ENCODE peak calls at places on chromosomes 7 and 10, in four cellular contexts. One of them, this sample, is unnamed.

GRCh38 chr7:45003789-45004188 is 3.8 kb downstream of the CCM2 start:
- DNase-seq in HCT116: no peak
- DNase-seq in heart left ventricle: no peak
- DNase-seq in transverse colon: no peak
- DNase-seq in this sample: no peak

GRCh38 chr7:31699050-31699449 is 12.0 kb downstream of the PPP1R17 start:
- DNase-seq in HCT116: no peak
- DNase-seq in heart left ventricle: no peak
- DNase-seq in transverse colon: no peak
- DNase-seq in this sample: no peak

GRCh38 chr10:132608511-132609195 is 71.1 kb downstream of the INPP5A start:
- DNase-seq in HCT116: no peak
- DNase-seq in heart left ventricle: no peak
- DNase-seq in transverse colon: no peak
- DNase-seq in this sample: peak; percentile 36

GRCh38 chr7:88835147-88835728 is 39.7 kb upstream of the TEX47 start:
- DNase-seq in HCT116: peak; percentile 24
- DNase-seq in heart left ventricle: no peak
- DNase-seq in transverse colon: no peak
- DNase-seq in this sample: no peak

GRCh38 chr7:107355616-107356015 is 114.2 kb upstream of the GPR22 start:
- DNase-seq in HCT116: no peak
- DNase-seq in heart left ventricle: no peak
- DNase-seq in transverse colon: no peak
- DNase-seq in this sample: no peak

GRCh38 chr10:52883996-52884871 is 111.7 kb upstream of the MBL2 start:
- DNase-seq in HCT116: peak; percentile 23
- DNase-seq in heart left ventricle: no peak
- DNase-seq in transverse colon: no peak
- DNase-seq in this sample: no peak

GRCh38 chr7:12064716-12065115 is 146.4 kb upstream of the TMEM106B start:
- DNase-seq in HCT116: no peak
- DNase-seq in heart left ventricle: no peak
- DNase-seq in transverse colon: no peak
- DNase-seq in this sample: no peak

GRCh38 chr10:15879663-15880062 is 19.4 kb upstream of the MINDY3 start:
- DNase-seq in HCT116: no peak
- DNase-seq in heart left ventricle: no peak
- DNase-seq in transverse colon: no peak
- DNase-seq in this sample: no peak

GRCh38 chr10:32889631-32890212 is 68.3 kb downstream of the ITGB1 start:
- DNase-seq in HCT116: no peak
- DNase-seq in heart left ventricle: no peak
- DNase-seq in transverse colon: no peak
- DNase-seq in this sample: no peak

GRCh38 chr7:34575006-34575405 is 83.0 kb upstream of the NPSR1 start:
- DNase-seq in HCT116: no peak
- DNase-seq in heart left ventricle: no peak
- DNase-seq in transverse colon: no peak
- DNase-seq in this sample: no peak

GRCh38 chr7:78620931-78621330 is 822.4 kb downstream of the PHTF2 start:
- DNase-seq in HCT116: no peak
- DNase-seq in heart left ventricle: no peak
- DNase-seq in transverse colon: no peak
- DNase-seq in this sample: no peak

GRCh38 chr7:37893359-37893758 is 23.3 kb downstream of the SFRP4 start:
- DNase-seq in HCT116: no peak
- DNase-seq in heart left ventricle: no peak
- DNase-seq in transverse colon: no peak
- DNase-seq in this sample: no peak

GRCh38 chr10:63346015-63346441 is 119.7 kb downstream of the JMJD1C start:
- DNase-seq in HCT116: no peak
- DNase-seq in heart left ventricle: no peak
- DNase-seq in transverse colon: no peak
- DNase-seq in this sample: no peak

GRCh38 chr7:101486056-101486763 is 123.5 kb downstream of the COL26A1 start:
- DNase-seq in HCT116: no peak
- DNase-seq in heart left ventricle: no peak
- DNase-seq in transverse colon: no peak
- DNase-seq in this sample: no peak

GRCh38 chr7:101575731-101576130 is 53.4 kb downstream of the MYL10 start:
- DNase-seq in HCT116: no peak
- DNase-seq in heart left ventricle: no peak
- DNase-seq in transverse colon: no peak
- DNase-seq in this sample: no peak

GRCh38 chr7:149866817-149867447 is 6.8 kb upstream of the ATP6V0E2 start:
- DNase-seq in HCT116: no peak
- DNase-seq in heart left ventricle: no peak
- DNase-seq in transverse colon: no peak
- DNase-seq in this sample: no peak

GRCh38 chr10:13892871-13893270 is 306.1 kb downstream of the PRPF18 start:
- DNase-seq in HCT116: no peak
- DNase-seq in heart left ventricle: no peak
- DNase-seq in transverse colon: no peak
- DNase-seq in this sample: no peak

GRCh38 chr7:128827248-128827958 is 2.8 kb upstream of the FLNC start:
- DNase-seq in HCT116: peak; percentile 53
- DNase-seq in heart left ventricle: peak; percentile 86
- DNase-seq in transverse colon: no peak
- DNase-seq in this sample: peak; percentile 20

GRCh38 chr10:100744980-100745881 is at the start of gene PAX2:
- DNase-seq in HCT116: peak; percentile 42
- DNase-seq in heart left ventricle: no peak
- DNase-seq in transverse colon: no peak
- DNase-seq in this sample: no peak

GRCh38 chr10:75868601-75869000 is 437.2 kb downstream of the LRMDA start:
- DNase-seq in HCT116: no peak
- DNase-seq in heart left ventricle: no peak
- DNase-seq in transverse colon: no peak
- DNase-seq in this sample: no peak

GRCh38 chr10:110399163-110400094 is 94.7 kb upstream of the SMNDC1 start:
- DNase-seq in HCT116: peak; percentile 95
- DNase-seq in heart left ventricle: no peak
- DNase-seq in transverse colon: no peak
- DNase-seq in this sample: no peak

GRCh38 chr7:155422599-155423336 is 35.2 kb upstream of the EN2 start:
- DNase-seq in HCT116: no peak
- DNase-seq in heart left ventricle: no peak
- DNase-seq in transverse colon: no peak
- DNase-seq in this sample: no peak

GRCh38 chr7:108147031-108147563 is 16.9 kb upstream of the LAMB4 start:
- DNase-seq in HCT116: no peak
- DNase-seq in heart left ventricle: peak; percentile 33
- DNase-seq in transverse colon: no peak
- DNase-seq in this sample: peak; percentile 41

GRCh38 chr10:11238893-11239292 is 221.2 kb downstream of the CELF2 start:
- DNase-seq in HCT116: no peak
- DNase-seq in heart left ventricle: no peak
- DNase-seq in transverse colon: no peak
- DNase-seq in this sample: no peak

GRCh38 chr10:70283445-70284399 is at the start of gene NPFFR1:
- DNase-seq in HCT116: no peak
- DNase-seq in heart left ventricle: no peak
- DNase-seq in transverse colon: no peak
- DNase-seq in this sample: peak; percentile 31

GRCh38 chr10:44993922-44994751 is 6.6 kb upstream of the ZNF22 start:
- DNase-seq in HCT116: no peak
- DNase-seq in heart left ventricle: peak; percentile 22
- DNase-seq in transverse colon: no peak
- DNase-seq in this sample: no peak

GRCh38 chr10:132482090-132482489 is 55.5 kb upstream of the INPP5A start:
- DNase-seq in HCT116: no peak
- DNase-seq in heart left ventricle: peak; percentile 11
- DNase-seq in transverse colon: no peak
- DNase-seq in this sample: peak; percentile 42

GRCh38 chr10:118495499-118495898 is 99.9 kb downstream of the PRLHR start:
- DNase-seq in HCT116: no peak
- DNase-seq in heart left ventricle: no peak
- DNase-seq in transverse colon: no peak
- DNase-seq in this sample: no peak

GRCh38 chr10:70722820-70723424 is 50.6 kb downstream of the ADAMTS14 start:
- DNase-seq in HCT116: peak; percentile 66
- DNase-seq in heart left ventricle: no peak
- DNase-seq in transverse colon: no peak
- DNase-seq in this sample: no peak

GRCh38 chr7:39332142-39332541 is 234.1 kb upstream of the YAE1 start:
- DNase-seq in HCT116: no peak
- DNase-seq in heart left ventricle: no peak
- DNase-seq in transverse colon: no peak
- DNase-seq in this sample: no peak

GRCh38 chr7:66537380-66537779 is 91.3 kb upstream of the KCTD7 start:
- DNase-seq in HCT116: no peak
- DNase-seq in heart left ventricle: no peak
- DNase-seq in transverse colon: no peak
- DNase-seq in this sample: no peak

GRCh38 chr7:44145419-44145968 is 4.4 kb upstream of the MYL7 start:
- DNase-seq in HCT116: no peak
- DNase-seq in heart left ventricle: no peak
- DNase-seq in transverse colon: no peak
- DNase-seq in this sample: peak; percentile 54

GRCh38 chr10:34670101-34670500 is 145.0 kb downstream of the PARD3 start:
- DNase-seq in HCT116: no peak
- DNase-seq in heart left ventricle: no peak
- DNase-seq in transverse colon: no peak
- DNase-seq in this sample: no peak

DNA sequence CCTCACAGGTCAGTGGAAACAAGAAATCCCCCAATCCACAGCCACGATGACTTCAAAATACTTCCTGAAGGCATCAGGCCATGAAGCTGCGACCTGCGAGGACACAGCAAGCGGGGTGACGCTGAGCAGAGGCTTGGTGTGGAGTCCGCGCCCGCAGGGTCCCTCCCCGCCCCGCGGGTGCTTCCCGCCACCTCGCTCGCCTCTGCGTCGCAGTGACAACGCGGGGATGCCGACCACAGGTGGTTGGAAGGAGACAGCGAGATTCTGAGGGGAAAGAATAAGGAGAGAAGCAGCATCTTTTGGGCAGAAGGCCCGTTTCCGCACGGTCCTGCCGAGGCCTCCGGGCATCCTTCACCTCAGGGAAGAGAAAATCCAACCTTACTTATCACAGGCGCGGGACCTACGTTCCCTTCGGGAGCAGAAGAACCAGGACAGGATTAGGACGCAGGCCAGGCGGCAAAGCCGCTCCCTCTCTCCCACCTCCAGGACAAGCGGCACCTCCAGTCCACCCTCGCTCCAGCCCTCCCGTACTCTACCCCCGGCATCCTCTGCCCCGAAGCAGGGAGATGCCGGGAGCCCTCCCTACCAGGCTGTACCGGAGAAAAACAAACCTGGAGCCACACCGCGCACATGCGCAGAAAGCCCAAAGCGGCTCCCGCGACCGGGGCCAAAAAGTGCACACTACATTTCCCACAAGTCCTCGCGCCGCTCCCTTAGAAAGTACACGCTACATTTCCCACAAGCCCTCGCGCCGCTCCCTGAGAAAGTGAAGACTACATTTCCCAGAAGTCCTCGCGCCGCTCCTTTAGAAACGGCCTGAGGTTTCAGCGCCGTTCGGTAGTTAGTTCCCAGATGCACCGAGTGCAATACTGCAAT is 85.9 kb downstream of the ZNF33B start:
- DNase-seq in HCT116: peak; percentile 95
- DNase-seq in heart left ventricle: peak; percentile 98
- DNase-seq in transverse colon: peak; percentile 97
- DNase-seq in this sample: peak; percentile 97
- TF ChIP-seq POLR2A in HCT116: peak; percentile 35
- TF ChIP-seq POLR2A in heart left ventricle: peak; percentile 82
- TF ChIP-seq POLR2A in transverse colon: peak; percentile 29
- TF ChIP-seq POLR2A in this sample: peak; percentile 51

GRCh38 chr10:49113741-49114141 is 1.6 kb downstream of the VSTM4 start:
- DNase-seq in HCT116: no peak
- DNase-seq in heart left ventricle: no peak
- DNase-seq in transverse colon: no peak
- DNase-seq in this sample: no peak

GRCh38 chr10:49116509-49117365 is 1.4 kb upstream of the VSTM4 start:
- DNase-seq in HCT116: no peak
- DNase-seq in heart left ventricle: no peak
- DNase-seq in transverse colon: no peak
- DNase-seq in this sample: no peak

GRCh38 chr10:49115796-49116508 is 630 bp upstream of the VSTM4 start:
- DNase-seq in HCT116: no peak
- DNase-seq in heart left ventricle: no peak
- DNase-seq in transverse colon: no peak
- DNase-seq in this sample: peak; percentile 51

GRCh38 chr10:49114718-49115014 is 656 bp downstream of the VSTM4 start:
- DNase-seq in HCT116: no peak
- DNase-seq in heart left ventricle: no peak
- DNase-seq in transverse colon: no peak
- DNase-seq in this sample: no peak

GRCh38 chr10:49115015-49115795 is at the start of gene VSTM4:
- DNase-seq in HCT116: no peak
- DNase-seq in heart left ventricle: peak; percentile 71
- DNase-seq in transverse colon: no peak
- DNase-seq in this sample: peak; percentile 60
- TF ChIP-seq POLR2A in HCT116: no peak
- TF ChIP-seq POLR2A in heart left ventricle: peak; percentile 9
- TF ChIP-seq POLR2A in transverse colon: no peak
- TF ChIP-seq POLR2A in this sample: no peak

GRCh38 chr10:43028143-43028542 is 48.7 kb upstream of the RET start:
- DNase-seq in HCT116: no peak
- DNase-seq in heart left ventricle: no peak
- DNase-seq in transverse colon: no peak
- DNase-seq in this sample: no peak
- TF ChIP-seq POLR2A in HCT116: no peak
- TF ChIP-seq POLR2A in heart left ventricle: no peak
- TF ChIP-seq POLR2A in transverse colon: no peak
- TF ChIP-seq POLR2A in this sample: no peak

GRCh38 chr7:7895004-7895650 is 73.5 kb upstream of the GLCCI1 start:
- DNase-seq in HCT116: no peak
- DNase-seq in heart left ventricle: no peak
- DNase-seq in transverse colon: no peak
- DNase-seq in this sample: no peak
- TF ChIP-seq POLR2A in HCT116: no peak
- TF ChIP-seq POLR2A in heart left ventricle: no peak
- TF ChIP-seq POLR2A in transverse colon: no peak
- TF ChIP-seq POLR2A in this sample: no peak